ENCODE peak calls at places on chromosomes 5 and 9, in seven cellular contexts. One of them, this sample, is unnamed.

GRCh38 chr5:78922879-78923621 is 62.1 kb downstream of the ARSB start:
- ATAC-seq in GM12878: peak; percentile 96
- ATAC-seq in body of pancreas: peak; percentile 86
- ATAC-seq in aorta: no peak
- ATAC-seq in naive thymus-derived CD4-positive, alpha-beta T cell: no peak
- ATAC-seq in right lobe of liver: no peak
- ATAC-seq in right cardiac atrium: no peak
- ATAC-seq in this sample: no peak

GRCh38 chr9:99437145-99437544 is 215.1 kb downstream of the SEC61B start:
- ATAC-seq in GM12878: no peak
- ATAC-seq in right lobe of liver: no peak
- ATAC-seq in body of pancreas: no peak
- ATAC-seq in right cardiac atrium: no peak
- ATAC-seq in aorta: no peak
- ATAC-seq in naive thymus-derived CD4-positive, alpha-beta T cell: no peak
- ATAC-seq in this sample: no peak

GRCh38 chr5:132629230-132629944 is 28.6 kb upstream of the IL13 start:
- ATAC-seq in aorta: no peak
- ATAC-seq in GM12878: peak; percentile 86
- ATAC-seq in right cardiac atrium: no peak
- ATAC-seq in naive thymus-derived CD4-positive, alpha-beta T cell: peak; percentile 42
- ATAC-seq in body of pancreas: no peak
- ATAC-seq in right lobe of liver: no peak
- ATAC-seq in this sample: no peak

GRCh38 chr5:122704247-122705036 is 70.4 kb upstream of the SNX2 start:
- ATAC-seq in right lobe of liver: peak; percentile 85
- ATAC-seq in naive thymus-derived CD4-positive, alpha-beta T cell: peak; percentile 41
- ATAC-seq in GM12878: peak; percentile 34
- ATAC-seq in right cardiac atrium: peak; percentile 57
- ATAC-seq in body of pancreas: no peak
- ATAC-seq in aorta: peak; percentile 74
- ATAC-seq in this sample: no peak

GRCh38 chr9:112299514-112299913 is 33.9 kb downstream of the PTBP3 start:
- ATAC-seq in naive thymus-derived CD4-positive, alpha-beta T cell: no peak
- ATAC-seq in GM12878: no peak
- ATAC-seq in aorta: peak; percentile 63
- ATAC-seq in body of pancreas: no peak
- ATAC-seq in right cardiac atrium: peak; percentile 85
- ATAC-seq in right lobe of liver: peak; percentile 94
- ATAC-seq in this sample: peak; percentile 61

GRCh38 chr5:110338336-110339083 is 388.0 kb downstream of the TMEM232 start:
- ATAC-seq in naive thymus-derived CD4-positive, alpha-beta T cell: no peak
- ATAC-seq in aorta: no peak
- ATAC-seq in GM12878: peak; percentile 58
- ATAC-seq in right lobe of liver: no peak
- ATAC-seq in right cardiac atrium: no peak
- ATAC-seq in body of pancreas: peak; percentile 35
- ATAC-seq in this sample: no peak

GRCh38 chr5:142904421-142904820 is 134.2 kb downstream of the ARHGAP26 start:
- ATAC-seq in right lobe of liver: no peak
- ATAC-seq in right cardiac atrium: no peak
- ATAC-seq in GM12878: no peak
- ATAC-seq in aorta: no peak
- ATAC-seq in naive thymus-derived CD4-positive, alpha-beta T cell: no peak
- ATAC-seq in body of pancreas: no peak
- ATAC-seq in this sample: no peak

GRCh38 chr5:97162045-97162444 is 19.6 kb upstream of the LIX1 start:
- ATAC-seq in aorta: peak; percentile 67
- ATAC-seq in naive thymus-derived CD4-positive, alpha-beta T cell: peak; percentile 62
- ATAC-seq in GM12878: peak; percentile 82
- ATAC-seq in right cardiac atrium: peak; percentile 63
- ATAC-seq in body of pancreas: peak; percentile 58
- ATAC-seq in right lobe of liver: peak; percentile 90
- ATAC-seq in this sample: peak; percentile 62

GRCh38 chr5:135127604-135128240 is 93.7 kb upstream of the PITX1 start:
- ATAC-seq in GM12878: no peak
- ATAC-seq in right lobe of liver: no peak
- ATAC-seq in right cardiac atrium: no peak
- ATAC-seq in aorta: no peak
- ATAC-seq in body of pancreas: no peak
- ATAC-seq in naive thymus-derived CD4-positive, alpha-beta T cell: no peak
- ATAC-seq in this sample: peak; percentile 42

GRCh38 chr5:100550531-100551036 is 15.4 kb downstream of the FAM174A start:
- ATAC-seq in naive thymus-derived CD4-positive, alpha-beta T cell: no peak
- ATAC-seq in aorta: no peak
- ATAC-seq in right cardiac atrium: no peak
- ATAC-seq in body of pancreas: no peak
- ATAC-seq in GM12878: peak; percentile 96
- ATAC-seq in right lobe of liver: peak; percentile 16
- ATAC-seq in this sample: no peak

GRCh38 chr9:32705059-32705458 is 69.6 kb upstream of the TAF1L start:
- ATAC-seq in body of pancreas: no peak
- ATAC-seq in naive thymus-derived CD4-positive, alpha-beta T cell: no peak
- ATAC-seq in right cardiac atrium: no peak
- ATAC-seq in right lobe of liver: no peak
- ATAC-seq in GM12878: no peak
- ATAC-seq in aorta: no peak
- ATAC-seq in this sample: no peak

DNA sequence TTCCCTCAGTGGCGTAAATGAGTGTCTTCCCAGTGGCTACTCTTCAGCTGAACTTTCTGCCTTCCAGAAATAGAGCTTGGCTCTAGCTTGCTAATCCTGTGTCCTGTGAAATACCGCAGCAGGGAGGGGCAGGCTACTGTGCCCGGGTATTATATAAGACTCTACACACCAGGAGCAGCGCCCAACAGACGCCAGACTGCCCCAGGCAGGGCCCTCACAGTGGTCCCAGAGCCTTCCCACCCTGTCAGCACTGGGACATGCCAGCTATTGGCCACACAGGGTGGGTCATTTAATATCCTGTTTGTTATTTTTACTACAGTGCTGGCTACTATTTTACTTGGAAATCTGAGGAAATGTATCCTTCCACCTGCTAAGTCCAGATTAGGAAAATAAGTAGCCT is 121.0 kb downstream of the FEM1C start:
- ATAC-seq in right lobe of liver: no peak
- ATAC-seq in naive thymus-derived CD4-positive, alpha-beta T cell: no peak
- ATAC-seq in right cardiac atrium: peak; percentile 98
- ATAC-seq in aorta: peak; percentile 77
- ATAC-seq in body of pancreas: peak; percentile 90
- ATAC-seq in GM12878: no peak
- ATAC-seq in this sample: peak; percentile 83
- H3K4me3 ChIP-seq in right lobe of liver: no peak overlapping the region
- H3K4me3 ChIP-seq in naive thymus-derived CD4-positive, alpha-beta T cell: no peak overlapping the region
- H3K4me3 ChIP-seq in right cardiac atrium: no peak overlapping the region
- H3K4me3 ChIP-seq in aorta: no peak overlapping the region
- H3K4me3 ChIP-seq in body of pancreas: no peak overlapping the region
- H3K4me3 ChIP-seq in GM12878: no peak overlapping the region
- H3K4me3 ChIP-seq in this sample: no peak overlapping the region

DNA sequence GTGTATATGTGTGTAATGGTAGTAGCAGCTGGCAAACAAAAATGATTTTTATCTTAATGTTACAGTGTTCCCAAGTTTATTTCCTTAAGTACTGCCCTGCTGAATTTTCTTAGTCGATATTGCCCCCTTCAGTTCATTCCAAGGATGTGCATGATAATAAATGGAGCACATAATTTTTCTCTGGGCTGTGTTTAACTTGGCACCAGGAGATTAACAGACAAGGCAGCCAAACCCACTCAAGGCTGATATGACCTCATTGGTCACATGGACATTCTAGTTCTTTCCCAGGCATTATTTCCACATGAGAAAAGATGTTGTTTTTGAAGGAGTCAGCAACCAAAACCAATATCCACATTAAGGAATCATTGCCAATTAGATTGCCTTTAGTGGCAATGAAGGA is 61.8 kb downstream of the COX7C start:
- ATAC-seq in naive thymus-derived CD4-positive, alpha-beta T cell: no peak
- ATAC-seq in body of pancreas: peak; percentile 100
- ATAC-seq in aorta: peak; percentile 94
- ATAC-seq in right cardiac atrium: peak; percentile 97
- ATAC-seq in right lobe of liver: peak; percentile 70
- ATAC-seq in GM12878: peak; percentile 82
- ATAC-seq in this sample: peak; percentile 87
- H3K4me3 ChIP-seq in naive thymus-derived CD4-positive, alpha-beta T cell: no peak overlapping the region
- H3K4me3 ChIP-seq in body of pancreas: no peak overlapping the region
- H3K4me3 ChIP-seq in aorta: no peak overlapping the region
- H3K4me3 ChIP-seq in right cardiac atrium: no peak overlapping the region
- H3K4me3 ChIP-seq in right lobe of liver: no peak overlapping the region
- H3K4me3 ChIP-seq in GM12878: no peak overlapping the region
- H3K4me3 ChIP-seq in this sample: no peak overlapping the region

GRCh38 chr5:25444697-25445096 is 799.9 kb upstream of the CDH10 start:
- ATAC-seq in aorta: no peak
- ATAC-seq in body of pancreas: no peak
- ATAC-seq in naive thymus-derived CD4-positive, alpha-beta T cell: no peak
- ATAC-seq in GM12878: no peak
- ATAC-seq in right lobe of liver: no peak
- ATAC-seq in right cardiac atrium: no peak
- ATAC-seq in this sample: no peak
- H3K4me3 ChIP-seq in aorta: no peak overlapping the region
- H3K4me3 ChIP-seq in body of pancreas: no peak overlapping the region
- H3K4me3 ChIP-seq in naive thymus-derived CD4-positive, alpha-beta T cell: no peak overlapping the region
- H3K4me3 ChIP-seq in GM12878: no peak overlapping the region
- H3K4me3 ChIP-seq in right lobe of liver: no peak overlapping the region
- H3K4me3 ChIP-seq in right cardiac atrium: no peak overlapping the region
- H3K4me3 ChIP-seq in this sample: no peak overlapping the region

GRCh38 chr5:180646963-180647305 is 2.5 kb downstream of the FLT4 start:
- ATAC-seq in naive thymus-derived CD4-positive, alpha-beta T cell: no peak
- ATAC-seq in GM12878: no peak
- ATAC-seq in body of pancreas: no peak
- ATAC-seq in right cardiac atrium: no peak
- ATAC-seq in aorta: no peak
- ATAC-seq in right lobe of liver: no peak
- ATAC-seq in this sample: no peak

GRCh38 chr5:180648658-180649296 is 623 bp downstream of the FLT4 start:
- ATAC-seq in right lobe of liver: peak; percentile 39
- ATAC-seq in GM12878: no peak
- ATAC-seq in body of pancreas: no peak
- ATAC-seq in right cardiac atrium: no peak
- ATAC-seq in aorta: no peak
- ATAC-seq in naive thymus-derived CD4-positive, alpha-beta T cell: peak; percentile 15
- ATAC-seq in this sample: no peak

GRCh38 chr5:180647941-180648500 is 1.4 kb downstream of the FLT4 start:
- ATAC-seq in naive thymus-derived CD4-positive, alpha-beta T cell: no peak
- ATAC-seq in body of pancreas: no peak
- ATAC-seq in right cardiac atrium: no peak
- ATAC-seq in aorta: no peak
- ATAC-seq in right lobe of liver: no peak
- ATAC-seq in GM12878: no peak
- ATAC-seq in this sample: no peak

GRCh38 chr5:180647465-180647864 is 1.9 kb downstream of the FLT4 start:
- ATAC-seq in GM12878: no peak
- ATAC-seq in naive thymus-derived CD4-positive, alpha-beta T cell: no peak
- ATAC-seq in body of pancreas: no peak
- ATAC-seq in aorta: no peak
- ATAC-seq in right lobe of liver: no peak
- ATAC-seq in right cardiac atrium: no peak
- ATAC-seq in this sample: no peak

DNA sequence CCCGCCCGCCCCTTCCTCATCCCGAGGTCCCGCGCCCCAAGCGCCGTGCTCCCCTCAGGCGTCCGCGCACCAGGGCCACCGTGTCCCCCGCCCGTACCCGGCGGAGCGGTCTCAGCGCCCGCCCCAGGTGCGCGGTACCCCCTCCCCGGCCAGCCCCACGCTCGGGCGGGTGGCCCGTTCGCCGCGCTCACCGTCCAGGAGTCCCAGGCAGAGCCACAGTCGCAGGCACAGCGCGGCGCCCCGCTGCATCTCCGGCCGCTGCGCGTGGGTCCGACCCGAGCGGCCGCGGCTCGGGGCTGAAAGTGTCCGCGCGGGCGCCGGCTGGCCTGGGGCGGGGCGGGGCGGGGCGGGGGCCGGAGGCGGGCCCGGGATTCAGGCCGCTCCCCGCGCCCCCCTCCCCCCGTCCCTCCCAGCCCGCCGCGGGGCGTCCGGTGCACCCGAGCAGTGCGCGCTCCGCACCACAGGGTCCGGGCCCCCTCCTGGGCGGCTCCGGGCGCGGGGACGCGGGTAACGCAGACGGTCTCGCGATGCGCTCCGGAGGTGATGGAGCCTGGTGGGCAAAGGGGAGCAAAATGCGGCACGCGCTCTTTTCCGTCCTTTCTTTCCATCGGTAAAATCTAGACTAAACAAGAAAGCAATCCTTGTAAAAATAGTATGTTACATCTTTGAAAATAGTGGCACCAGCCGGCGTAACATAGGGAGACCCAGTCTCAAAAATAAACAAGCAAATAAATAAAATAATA is at the start of gene FLT4:
- ATAC-seq in naive thymus-derived CD4-positive, alpha-beta T cell: peak; percentile 42
- ATAC-seq in right cardiac atrium: no peak
- ATAC-seq in right lobe of liver: peak; percentile 38
- ATAC-seq in body of pancreas: peak; percentile 22
- ATAC-seq in GM12878: no peak
- ATAC-seq in aorta: no peak
- ATAC-seq in this sample: no peak
- H3K4me3 ChIP-seq in naive thymus-derived CD4-positive, alpha-beta T cell: peak within 1 kb of the TSS; percentile 61
- H3K4me3 ChIP-seq in right cardiac atrium: peak within 1 kb of the TSS; percentile 65
- H3K4me3 ChIP-seq in right lobe of liver: peak within 1 kb of the TSS; percentile 28
- H3K4me3 ChIP-seq in body of pancreas: peak within 1 kb of the TSS; percentile 12
- H3K4me3 ChIP-seq in GM12878: peak within 1 kb of the TSS; percentile 60
- H3K4me3 ChIP-seq in aorta: peak within 1 kb of the TSS; percentile 18
- H3K4me3 ChIP-seq in this sample: peak within 1 kb of the TSS; percentile 55